ENCODE peak calls at places on chromosomes 2 and 18, in five cellular contexts. One of them, this sample, is unnamed.

GRCh38 chr2:44358498-44358897 is 2.8 kb downstream of the PREPL start:
- DNase-seq in iris pigment epithelial cell: peak; percentile 81
- DNase-seq in stimulated activated CD8-positive, alpha-beta memory T cell treated with anti-CD3 and anti-CD28 coated beads, Interleukin-4, amount 100 ng/mL, for 1 hour: peak; percentile 19
- DNase-seq in mesenteric fat pad: no peak
- DNase-seq in ecto neural progenitor cell: no peak
- DNase-seq in this sample: peak; percentile 34

GRCh38 chr2:208725280-208725679 is 318.7 kb downstream of the PTH2R start:
- DNase-seq in iris pigment epithelial cell: no peak
- DNase-seq in stimulated activated CD8-positive, alpha-beta memory T cell treated with anti-CD3 and anti-CD28 coated beads, Interleukin-4, amount 100 ng/mL, for 1 hour: no peak
- DNase-seq in mesenteric fat pad: no peak
- DNase-seq in ecto neural progenitor cell: no peak
- DNase-seq in this sample: no peak

GRCh38 chr2:147709655-147710054 is 135.2 kb upstream of the ACVR2A start:
- DNase-seq in iris pigment epithelial cell: no peak
- DNase-seq in stimulated activated CD8-positive, alpha-beta memory T cell treated with anti-CD3 and anti-CD28 coated beads, Interleukin-4, amount 100 ng/mL, for 1 hour: no peak
- DNase-seq in mesenteric fat pad: no peak
- DNase-seq in ecto neural progenitor cell: no peak
- DNase-seq in this sample: no peak

GRCh38 chr2:48793671-48794070 is 38.1 kb upstream of the LHCGR start:
- DNase-seq in iris pigment epithelial cell: no peak
- DNase-seq in stimulated activated CD8-positive, alpha-beta memory T cell treated with anti-CD3 and anti-CD28 coated beads, Interleukin-4, amount 100 ng/mL, for 1 hour: no peak
- DNase-seq in mesenteric fat pad: no peak
- DNase-seq in ecto neural progenitor cell: no peak
- DNase-seq in this sample: no peak

GRCh38 chr2:136025057-136025973 is 39.9 kb upstream of the DARS1 start:
- DNase-seq in iris pigment epithelial cell: peak; percentile 68
- DNase-seq in stimulated activated CD8-positive, alpha-beta memory T cell treated with anti-CD3 and anti-CD28 coated beads, Interleukin-4, amount 100 ng/mL, for 1 hour: no peak
- DNase-seq in mesenteric fat pad: no peak
- DNase-seq in ecto neural progenitor cell: peak; percentile 95
- DNase-seq in this sample: peak; percentile 57

GRCh38 chr18:74775239-74775638 is 177.6 kb downstream of the ZNF407 start:
- DNase-seq in iris pigment epithelial cell: peak; percentile 93
- DNase-seq in stimulated activated CD8-positive, alpha-beta memory T cell treated with anti-CD3 and anti-CD28 coated beads, Interleukin-4, amount 100 ng/mL, for 1 hour: no peak
- DNase-seq in mesenteric fat pad: no peak
- DNase-seq in ecto neural progenitor cell: no peak
- DNase-seq in this sample: no peak

GRCh38 chr2:203418271-203418670 is 90.1 kb downstream of the ABI2 start:
- DNase-seq in iris pigment epithelial cell: peak; percentile 78
- DNase-seq in stimulated activated CD8-positive, alpha-beta memory T cell treated with anti-CD3 and anti-CD28 coated beads, Interleukin-4, amount 100 ng/mL, for 1 hour: no peak
- DNase-seq in mesenteric fat pad: no peak
- DNase-seq in ecto neural progenitor cell: no peak
- DNase-seq in this sample: no peak

GRCh38 chr2:241933175-241933911 is 63.8 kb downstream of the RTP5 start:
- DNase-seq in iris pigment epithelial cell: peak; percentile 65
- DNase-seq in stimulated activated CD8-positive, alpha-beta memory T cell treated with anti-CD3 and anti-CD28 coated beads, Interleukin-4, amount 100 ng/mL, for 1 hour: no peak
- DNase-seq in mesenteric fat pad: peak; percentile 74
- DNase-seq in ecto neural progenitor cell: no peak
- DNase-seq in this sample: no peak

GRCh38 chr18:41128126-41128525 is 826.9 kb upstream of the PIK3C3 start:
- DNase-seq in iris pigment epithelial cell: peak; percentile 49
- DNase-seq in stimulated activated CD8-positive, alpha-beta memory T cell treated with anti-CD3 and anti-CD28 coated beads, Interleukin-4, amount 100 ng/mL, for 1 hour: no peak
- DNase-seq in mesenteric fat pad: no peak
- DNase-seq in ecto neural progenitor cell: no peak
- DNase-seq in this sample: no peak

GRCh38 chr2:226895579-226895978 is 59.7 kb downstream of the RHBDD1 start:
- DNase-seq in iris pigment epithelial cell: no peak
- DNase-seq in stimulated activated CD8-positive, alpha-beta memory T cell treated with anti-CD3 and anti-CD28 coated beads, Interleukin-4, amount 100 ng/mL, for 1 hour: no peak
- DNase-seq in mesenteric fat pad: no peak
- DNase-seq in ecto neural progenitor cell: no peak
- DNase-seq in this sample: no peak

GRCh38 chr18:71011389-71011788 is 722.5 kb downstream of the SOCS6 start:
- DNase-seq in iris pigment epithelial cell: no peak
- DNase-seq in stimulated activated CD8-positive, alpha-beta memory T cell treated with anti-CD3 and anti-CD28 coated beads, Interleukin-4, amount 100 ng/mL, for 1 hour: no peak
- DNase-seq in mesenteric fat pad: no peak
- DNase-seq in ecto neural progenitor cell: no peak
- DNase-seq in this sample: no peak

GRCh38 chr2:121710470-121711170 is 26.1 kb downstream of the NIFK start:
- DNase-seq in iris pigment epithelial cell: no peak
- DNase-seq in stimulated activated CD8-positive, alpha-beta memory T cell treated with anti-CD3 and anti-CD28 coated beads, Interleukin-4, amount 100 ng/mL, for 1 hour: no peak
- DNase-seq in mesenteric fat pad: peak; percentile 35
- DNase-seq in ecto neural progenitor cell: no peak
- DNase-seq in this sample: no peak

GRCh38 chr18:50614838-50615237 is 55.0 kb downstream of the MAPK4 start:
- DNase-seq in iris pigment epithelial cell: peak; percentile 38
- DNase-seq in stimulated activated CD8-positive, alpha-beta memory T cell treated with anti-CD3 and anti-CD28 coated beads, Interleukin-4, amount 100 ng/mL, for 1 hour: no peak
- DNase-seq in mesenteric fat pad: no peak
- DNase-seq in ecto neural progenitor cell: no peak
- DNase-seq in this sample: no peak

GRCh38 chr2:62904344-62904743 is 146.3 kb upstream of the OTX1 start:
- DNase-seq in iris pigment epithelial cell: no peak
- DNase-seq in stimulated activated CD8-positive, alpha-beta memory T cell treated with anti-CD3 and anti-CD28 coated beads, Interleukin-4, amount 100 ng/mL, for 1 hour: no peak
- DNase-seq in mesenteric fat pad: no peak
- DNase-seq in ecto neural progenitor cell: no peak
- DNase-seq in this sample: no peak

GRCh38 chr2:226556050-226556449 is 243.6 kb downstream of the IRS1 start:
- DNase-seq in iris pigment epithelial cell: peak; percentile 20
- DNase-seq in stimulated activated CD8-positive, alpha-beta memory T cell treated with anti-CD3 and anti-CD28 coated beads, Interleukin-4, amount 100 ng/mL, for 1 hour: no peak
- DNase-seq in mesenteric fat pad: no peak
- DNase-seq in ecto neural progenitor cell: no peak
- DNase-seq in this sample: no peak

GRCh38 chr2:221572821-221573429 is 821 bp upstream of the EPHA4 start:
- DNase-seq in iris pigment epithelial cell: peak; percentile 68
- DNase-seq in stimulated activated CD8-positive, alpha-beta memory T cell treated with anti-CD3 and anti-CD28 coated beads, Interleukin-4, amount 100 ng/mL, for 1 hour: no peak
- DNase-seq in mesenteric fat pad: no peak
- DNase-seq in ecto neural progenitor cell: peak; percentile 81
- DNase-seq in this sample: peak; percentile 45

GRCh38 chr2:71666094-71666474 is 212.7 kb downstream of the DYSF start:
- DNase-seq in iris pigment epithelial cell: no peak
- DNase-seq in stimulated activated CD8-positive, alpha-beta memory T cell treated with anti-CD3 and anti-CD28 coated beads, Interleukin-4, amount 100 ng/mL, for 1 hour: no peak
- DNase-seq in mesenteric fat pad: no peak
- DNase-seq in ecto neural progenitor cell: no peak
- DNase-seq in this sample: no peak

GRCh38 chr18:32768646-32769206 is 4.1 kb downstream of the KLHL14 start:
- DNase-seq in iris pigment epithelial cell: no peak
- DNase-seq in stimulated activated CD8-positive, alpha-beta memory T cell treated with anti-CD3 and anti-CD28 coated beads, Interleukin-4, amount 100 ng/mL, for 1 hour: no peak
- DNase-seq in mesenteric fat pad: no peak
- DNase-seq in ecto neural progenitor cell: no peak
- DNase-seq in this sample: no peak

GRCh38 chr2:24761866-24762265 is 31.3 kb downstream of the PTRHD1 start:
- DNase-seq in iris pigment epithelial cell: no peak
- DNase-seq in stimulated activated CD8-positive, alpha-beta memory T cell treated with anti-CD3 and anti-CD28 coated beads, Interleukin-4, amount 100 ng/mL, for 1 hour: no peak
- DNase-seq in mesenteric fat pad: no peak
- DNase-seq in ecto neural progenitor cell: no peak
- DNase-seq in this sample: no peak

GRCh38 chr2:21005111-21005699 is 38.7 kb downstream of the APOB start:
- DNase-seq in iris pigment epithelial cell: no peak
- DNase-seq in stimulated activated CD8-positive, alpha-beta memory T cell treated with anti-CD3 and anti-CD28 coated beads, Interleukin-4, amount 100 ng/mL, for 1 hour: no peak
- DNase-seq in mesenteric fat pad: no peak
- DNase-seq in ecto neural progenitor cell: no peak
- DNase-seq in this sample: no peak

GRCh38 chr2:236119003-236119402 is 49.2 kb downstream of the GBX2 start:
- DNase-seq in iris pigment epithelial cell: no peak
- DNase-seq in stimulated activated CD8-positive, alpha-beta memory T cell treated with anti-CD3 and anti-CD28 coated beads, Interleukin-4, amount 100 ng/mL, for 1 hour: no peak
- DNase-seq in mesenteric fat pad: no peak
- DNase-seq in ecto neural progenitor cell: no peak
- DNase-seq in this sample: no peak

GRCh38 chr2:233413046-233413445 is 58.8 kb downstream of the DGKD start:
- DNase-seq in iris pigment epithelial cell: peak; percentile 67
- DNase-seq in stimulated activated CD8-positive, alpha-beta memory T cell treated with anti-CD3 and anti-CD28 coated beads, Interleukin-4, amount 100 ng/mL, for 1 hour: no peak
- DNase-seq in mesenteric fat pad: no peak
- DNase-seq in ecto neural progenitor cell: no peak
- DNase-seq in this sample: no peak

GRCh38 chr2:28956415-28956826 is 24.7 kb upstream of the TOGARAM2 start:
- DNase-seq in iris pigment epithelial cell: peak; percentile 52
- DNase-seq in stimulated activated CD8-positive, alpha-beta memory T cell treated with anti-CD3 and anti-CD28 coated beads, Interleukin-4, amount 100 ng/mL, for 1 hour: no peak
- DNase-seq in mesenteric fat pad: no peak
- DNase-seq in ecto neural progenitor cell: peak; percentile 72
- DNase-seq in this sample: peak; percentile 54

GRCh38 chr2:201260302-201260800 is at the start of gene CASP8:
- DNase-seq in iris pigment epithelial cell: peak; percentile 82
- DNase-seq in stimulated activated CD8-positive, alpha-beta memory T cell treated with anti-CD3 and anti-CD28 coated beads, Interleukin-4, amount 100 ng/mL, for 1 hour: peak; percentile 31
- DNase-seq in mesenteric fat pad: no peak
- DNase-seq in ecto neural progenitor cell: no peak
- DNase-seq in this sample: no peak

GRCh38 chr2:20988906-20989305 is 55.0 kb downstream of the APOB start:
- DNase-seq in iris pigment epithelial cell: no peak
- DNase-seq in stimulated activated CD8-positive, alpha-beta memory T cell treated with anti-CD3 and anti-CD28 coated beads, Interleukin-4, amount 100 ng/mL, for 1 hour: no peak
- DNase-seq in mesenteric fat pad: no peak
- DNase-seq in ecto neural progenitor cell: no peak
- DNase-seq in this sample: no peak

GRCh38 chr18:32549248-32549842 is 78.7 kb upstream of the GAREM1 start:
- DNase-seq in iris pigment epithelial cell: peak; percentile 48
- DNase-seq in stimulated activated CD8-positive, alpha-beta memory T cell treated with anti-CD3 and anti-CD28 coated beads, Interleukin-4, amount 100 ng/mL, for 1 hour: peak; percentile 9
- DNase-seq in mesenteric fat pad: no peak
- DNase-seq in ecto neural progenitor cell: peak; percentile 54
- DNase-seq in this sample: peak; percentile 52

GRCh38 chr2:54920660-54921059 is 129.6 kb downstream of the RTN4 start:
- DNase-seq in iris pigment epithelial cell: no peak
- DNase-seq in stimulated activated CD8-positive, alpha-beta memory T cell treated with anti-CD3 and anti-CD28 coated beads, Interleukin-4, amount 100 ng/mL, for 1 hour: no peak
- DNase-seq in mesenteric fat pad: no peak
- DNase-seq in ecto neural progenitor cell: no peak
- DNase-seq in this sample: no peak

GRCh38 chr2:180359522-180360282 is 352.6 kb upstream of the CWC22 start:
- DNase-seq in iris pigment epithelial cell: no peak
- DNase-seq in stimulated activated CD8-positive, alpha-beta memory T cell treated with anti-CD3 and anti-CD28 coated beads, Interleukin-4, amount 100 ng/mL, for 1 hour: no peak
- DNase-seq in mesenteric fat pad: no peak
- DNase-seq in ecto neural progenitor cell: no peak
- DNase-seq in this sample: no peak

GRCh38 chr2:158094487-158095092 is 7.1 kb upstream of the UPP2 start:
- DNase-seq in iris pigment epithelial cell: no peak
- DNase-seq in stimulated activated CD8-positive, alpha-beta memory T cell treated with anti-CD3 and anti-CD28 coated beads, Interleukin-4, amount 100 ng/mL, for 1 hour: no peak
- DNase-seq in mesenteric fat pad: no peak
- DNase-seq in ecto neural progenitor cell: no peak
- DNase-seq in this sample: no peak

GRCh38 chr2:238458641-238459040 is 31.9 kb downstream of the ASB1 start:
- DNase-seq in iris pigment epithelial cell: no peak
- DNase-seq in stimulated activated CD8-positive, alpha-beta memory T cell treated with anti-CD3 and anti-CD28 coated beads, Interleukin-4, amount 100 ng/mL, for 1 hour: no peak
- DNase-seq in mesenteric fat pad: no peak
- DNase-seq in ecto neural progenitor cell: no peak
- DNase-seq in this sample: no peak

GRCh38 chr2:15840173-15840572 is 100.2 kb upstream of the MYCN start:
- DNase-seq in iris pigment epithelial cell: peak; percentile 7
- DNase-seq in stimulated activated CD8-positive, alpha-beta memory T cell treated with anti-CD3 and anti-CD28 coated beads, Interleukin-4, amount 100 ng/mL, for 1 hour: no peak
- DNase-seq in mesenteric fat pad: no peak
- DNase-seq in ecto neural progenitor cell: no peak
- DNase-seq in this sample: no peak

GRCh38 chr2:45781464-45781811 is 130.0 kb downstream of the PRKCE start:
- DNase-seq in iris pigment epithelial cell: no peak
- DNase-seq in stimulated activated CD8-positive, alpha-beta memory T cell treated with anti-CD3 and anti-CD28 coated beads, Interleukin-4, amount 100 ng/mL, for 1 hour: no peak
- DNase-seq in mesenteric fat pad: no peak
- DNase-seq in ecto neural progenitor cell: no peak
- DNase-seq in this sample: no peak

GRCh38 chr2:28662044-28662443 is 89.6 kb upstream of the PPP1CB start:
- DNase-seq in iris pigment epithelial cell: no peak
- DNase-seq in stimulated activated CD8-positive, alpha-beta memory T cell treated with anti-CD3 and anti-CD28 coated beads, Interleukin-4, amount 100 ng/mL, for 1 hour: no peak
- DNase-seq in mesenteric fat pad: no peak
- DNase-seq in ecto neural progenitor cell: no peak
- DNase-seq in this sample: no peak

GRCh38 chr2:13413989-13414388 is 697.3 kb downstream of the TRIB2 start:
- DNase-seq in iris pigment epithelial cell: no peak
- DNase-seq in stimulated activated CD8-positive, alpha-beta memory T cell treated with anti-CD3 and anti-CD28 coated beads, Interleukin-4, amount 100 ng/mL, for 1 hour: no peak
- DNase-seq in mesenteric fat pad: no peak
- DNase-seq in ecto neural progenitor cell: no peak
- DNase-seq in this sample: no peak

GRCh38 chr2:67574230-67574629 is 177.1 kb downstream of the ETAA1 start:
- DNase-seq in iris pigment epithelial cell: peak; percentile 74
- DNase-seq in stimulated activated CD8-positive, alpha-beta memory T cell treated with anti-CD3 and anti-CD28 coated beads, Interleukin-4, amount 100 ng/mL, for 1 hour: no peak
- DNase-seq in mesenteric fat pad: no peak
- DNase-seq in ecto neural progenitor cell: no peak
- DNase-seq in this sample: no peak

GRCh38 chr2:240705204-240705781 is 13.6 kb downstream of the AQP12A start:
- DNase-seq in iris pigment epithelial cell: no peak
- DNase-seq in stimulated activated CD8-positive, alpha-beta memory T cell treated with anti-CD3 and anti-CD28 coated beads, Interleukin-4, amount 100 ng/mL, for 1 hour: no peak
- DNase-seq in mesenteric fat pad: no peak
- DNase-seq in ecto neural progenitor cell: no peak
- DNase-seq in this sample: no peak

GRCh38 chr18:46510386-46510785 is 146.6 kb downstream of the LOXHD1 start:
- DNase-seq in iris pigment epithelial cell: no peak
- DNase-seq in stimulated activated CD8-positive, alpha-beta memory T cell treated with anti-CD3 and anti-CD28 coated beads, Interleukin-4, amount 100 ng/mL, for 1 hour: no peak
- DNase-seq in mesenteric fat pad: no peak
- DNase-seq in ecto neural progenitor cell: no peak
- DNase-seq in this sample: no peak

GRCh38 chr2:227241005-227241404 is 76.6 kb downstream of the COL4A3 start:
- DNase-seq in iris pigment epithelial cell: peak; percentile 15
- DNase-seq in stimulated activated CD8-positive, alpha-beta memory T cell treated with anti-CD3 and anti-CD28 coated beads, Interleukin-4, amount 100 ng/mL, for 1 hour: no peak
- DNase-seq in mesenteric fat pad: no peak
- DNase-seq in ecto neural progenitor cell: no peak
- DNase-seq in this sample: no peak

GRCh38 chr2:221025397-221025796 is 546.7 kb downstream of the EPHA4 start:
- DNase-seq in iris pigment epithelial cell: peak; percentile 2
- DNase-seq in stimulated activated CD8-positive, alpha-beta memory T cell treated with anti-CD3 and anti-CD28 coated beads, Interleukin-4, amount 100 ng/mL, for 1 hour: no peak
- DNase-seq in mesenteric fat pad: no peak
- DNase-seq in ecto neural progenitor cell: no peak
- DNase-seq in this sample: no peak

This sample was measured in cerebellar cortex.